ENCODE peak calls at places on chromosomes 3 and 15, in five cellular contexts. Y, J, C, G and L are unnamed samples.

GRCh38 chr3:122916084-122916483 is 111.5 kb downstream of the SEMA5B start:
- DNase-seq in C (no peak), Y (no peak), G (no peak), J (no peak), L (peak; percentile 27)

GRCh38 chr15:80403712-80404056 is 498 bp upstream of the ARNT2 start:
- DNase-seq in G (no peak), Y (no peak), C (peak; percentile 58), J (peak; percentile 14), L (no peak)

GRCh38 chr3:62329970-62330369 is 43.4 kb downstream of the FEZF2 start:
- DNase-seq in G (no peak), C (no peak), J (no peak), Y (no peak), L (no peak)

GRCh38 chr15:87661481-87661880 is 595.1 kb downstream of the NTRK3 start:
- DNase-seq in C (no peak), Y (no peak), G (no peak), J (no peak), L (no peak)

GRCh38 chr3:66898155-66898554 is 100.0 kb upstream of the KBTBD8 start:
- DNase-seq in J (no peak), C (no peak), Y (no peak), G (no peak), L (no peak)

GRCh38 chr3:38264307-38264706 is 1.3 kb upstream of the SLC22A13 start:
- DNase-seq in C (no peak), Y (no peak), J (no peak), G (no peak), L (no peak)

GRCh38 chr3:138799822-138800221 is 34.9 kb downstream of the PIK3CB start:
- DNase-seq in J (no peak), C (no peak), Y (no peak), G (no peak), L (no peak)

GRCh38 chr3:2078821-2079220 is 19.8 kb upstream of the CNTN4 start:
- DNase-seq in C (no peak), Y (no peak), G (no peak), J (no peak), L (no peak)

GRCh38 chr15:98155356-98155755 is 194.9 kb downstream of the ARRDC4 start:
- DNase-seq in J (no peak), C (no peak), Y (no peak), G (no peak), L (no peak)

GRCh38 chr3:11495948-11496557 is 147.7 kb downstream of the VGLL4 start:
- DNase-seq in Y (peak; percentile 54), C (no peak), G (no peak), J (no peak), L (no peak)

GRCh38 chr3:120160050-120160449 is 65.8 kb upstream of the GSK3B start:
- DNase-seq in Y (peak; percentile 99), G (peak; percentile 26), C (no peak), J (peak; percentile 24), L (peak; percentile 36)

GRCh38 chr3:169809230-169809795 is 3.4 kb upstream of the LRRIQ4 start:
- DNase-seq in J (no peak), C (no peak), Y (no peak), G (no peak), L (no peak)

GRCh38 chr3:194872669-194872977 is 186.9 kb downstream of the FAM43A start:
- DNase-seq in C (no peak), J (no peak), G (no peak), Y (no peak), L (no peak)

GRCh38 chr3:110495201-110495927 is 576.3 kb upstream of the NECTIN3 start:
- DNase-seq in C (no peak), G (no peak), Y (no peak), J (no peak), L (no peak)

GRCh38 chr15:101813803-101814534 is 2.0 kb downstream of the OR4F15 start:
- DNase-seq in J (no peak), C (no peak), Y (no peak), G (no peak), L (no peak)

GRCh38 chr3:194808709-194809108 is 123.0 kb downstream of the FAM43A start:
- DNase-seq in C (peak; percentile 13), Y (no peak), G (no peak), J (no peak), L (no peak)

GRCh38 chr15:88625943-88626741 is 5.0 kb downstream of the AEN start:
- DNase-seq in G (no peak), C (no peak), Y (no peak), J (no peak), L (no peak)

GRCh38 chr15:73631915-73632669 is 1.1 kb downstream of the NPTN start:
- DNase-seq in J (no peak), Y (peak; percentile 72), C (peak; percentile 50), G (peak; percentile 61), L (peak; percentile 79)

GRCh38 chr15:44968475-44968874 is 12.0 kb downstream of the TERB2 start:
- DNase-seq in Y (no peak), C (no peak), J (no peak), G (no peak), L (no peak)

GRCh38 chr3:114709102-114709501 is 415.3 kb downstream of the TIGIT start:
- DNase-seq in J (no peak), Y (peak; percentile 45), C (no peak), G (no peak), L (no peak)

GRCh38 chr15:76996526-76997401 is 1.8 kb downstream of the PSTPIP1 start:
- DNase-seq in G (peak; percentile 32), J (peak; percentile 46), C (no peak), Y (peak; percentile 57), L (peak; percentile 80)

GRCh38 chr3:143831208-143831607 is 17.1 kb downstream of the SLC9A9 start:
- DNase-seq in G (no peak), Y (peak; percentile 52), J (no peak), C (no peak), L (no peak)
- H3K4me3 ChIP-seq in G (no peak overlapping the region), Y (no peak overlapping the region), J (no peak overlapping the region), C (no peak overlapping the region), L (peak overlapping the region; percentile 16)

DNA sequence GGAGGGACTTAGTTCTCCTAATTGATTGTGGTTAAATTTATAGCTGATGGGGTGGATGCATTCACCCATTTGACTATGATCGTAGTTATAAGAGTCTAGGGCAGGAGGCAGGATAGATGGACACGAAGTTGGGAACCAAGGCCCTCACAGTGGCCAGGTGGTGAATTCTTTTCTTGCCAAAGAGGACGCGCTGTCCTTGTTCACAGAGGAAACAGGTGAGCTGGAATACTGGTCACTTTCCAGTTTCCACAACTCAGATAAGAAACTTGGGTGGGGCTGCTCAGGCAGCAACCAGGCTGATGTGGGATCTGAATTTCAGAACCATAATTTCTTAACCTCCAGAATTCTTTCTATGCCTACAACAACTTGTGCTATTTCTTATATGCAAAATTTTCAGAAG is 34.0 kb upstream of the ICE2 start:
- DNase-seq in C (no peak), J (no peak), G (no peak), Y (no peak), L (no peak)
- TF ChIP-seq CTCF in C (no peak), J (no peak), G (no peak), Y (no peak), L (no peak)

DNA sequence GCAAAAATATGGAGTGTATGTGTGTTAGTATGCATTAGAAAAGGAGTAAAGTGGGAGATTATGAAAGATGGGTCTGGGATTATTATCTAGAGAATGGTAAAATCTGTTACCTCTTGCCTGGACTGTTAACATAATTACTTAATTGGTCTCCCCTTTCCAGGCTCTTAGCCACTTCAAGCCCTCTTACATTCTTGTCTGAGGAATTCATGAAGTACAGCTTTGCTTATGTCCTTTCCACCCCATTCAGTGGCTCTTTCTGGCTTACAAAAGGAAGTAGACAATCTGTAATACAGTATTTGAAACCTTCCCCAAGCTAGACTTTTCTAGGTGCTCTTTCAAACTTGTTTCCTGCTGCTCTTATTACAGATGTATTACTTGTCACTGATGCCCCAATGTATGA is 129.8 kb downstream of the MBNL1 start:
- DNase-seq in Y (peak; percentile 26), J (no peak), C (no peak), G (no peak), L (no peak)
- H3K27ac ChIP-seq in Y (peak overlapping the region; percentile 66), J (peak overlapping the region; percentile 20), C (peak overlapping the region; percentile 55), G (no peak overlapping the region), L (peak overlapping the region; percentile 83)

GRCh38 chr3:48633743-48634142 is 1.5 kb downstream of the SLC26A6 start:
- DNase-seq in J (no peak), G (no peak), Y (no peak), C (no peak), L (no peak)
- H3K4me3 ChIP-seq in J (no peak overlapping the region), G (no peak overlapping the region), Y (no peak overlapping the region), C (no peak overlapping the region), L (peak overlapping the region; percentile 97)

GRCh38 chr3:16723994-16724393 is 118.8 kb upstream of the DAZL start:
- DNase-seq in C (no peak), G (no peak), Y (peak; percentile 51), J (no peak), L (no peak)
- TF ChIP-seq CTCF in C (no peak), G (no peak), Y (peak; percentile 36), J (no peak), L (no peak)

GRCh38 chr3:140204271-140204984 is 269.4 kb downstream of the CLSTN2 start:
- DNase-seq in Y (no peak), G (no peak), J (no peak), C (no peak), L (no peak)
- H3K27ac ChIP-seq in Y (no peak overlapping the region), G (no peak overlapping the region), J (no peak overlapping the region), C (no peak overlapping the region), L (no peak overlapping the region)

GRCh38 chr15:60480149-60480548 is 1.2 kb upstream of the ICE2 start:
- DNase-seq in Y (no peak), C (no peak), G (no peak), J (no peak), L (no peak)
- H3K4me3 ChIP-seq in Y (no peak overlapping the region), C (no peak overlapping the region), G (no peak overlapping the region), J (no peak overlapping the region), L (no peak overlapping the region)

DNA sequence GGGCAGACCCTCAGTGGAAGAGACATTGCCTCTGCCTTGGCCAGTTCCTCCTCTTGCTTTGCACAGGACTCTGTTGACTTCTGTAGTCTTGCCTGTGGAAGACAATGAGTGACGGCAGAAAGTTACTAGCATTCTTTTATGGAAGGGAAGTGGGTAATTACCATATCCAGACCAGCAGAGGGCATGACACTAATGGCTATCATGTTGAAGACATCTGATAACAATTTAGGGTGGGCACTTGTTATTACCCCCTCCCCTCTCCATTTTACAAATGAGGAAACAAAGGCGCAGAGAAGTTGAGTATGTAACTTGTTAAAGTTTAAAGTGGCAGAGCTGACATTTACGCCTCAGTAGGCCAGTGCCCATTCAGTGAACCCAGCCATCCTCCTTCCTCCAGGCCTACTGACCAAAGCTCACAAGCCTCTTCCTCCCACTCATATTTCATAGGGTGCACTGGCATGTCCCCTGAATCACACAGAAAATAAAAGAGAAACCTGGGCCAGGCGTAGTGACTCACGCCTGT is 48.2 kb upstream of the FMN1 start:
- DNase-seq in Y (peak; percentile 7), C (no peak), G (no peak), J (no peak), L (no peak)
- TF ChIP-seq CTCF in Y (peak; percentile 33), C (peak; percentile 41), G (no peak), J (peak; percentile 24), L (no peak)

GRCh38 chr3:128227507-128227906 is 74.2 kb downstream of the EEFSEC start:
- DNase-seq in G (no peak), J (no peak), Y (no peak), C (no peak), L (no peak)

GRCh38 chr3:128228366-128228910 is 75.2 kb downstream of the EEFSEC start:
- DNase-seq in Y (no peak), J (no peak), C (no peak), G (no peak), L (no peak)

GRCh38 chr3:128226794-128227399 is 73.6 kb downstream of the EEFSEC start:
- DNase-seq in J (peak; percentile 49), C (peak; percentile 51), G (peak; percentile 36), Y (peak; percentile 58), L (no peak)

GRCh38 chr3:128231596-128231995 is 78.3 kb downstream of the EEFSEC start:
- DNase-seq in C (no peak), J (no peak), Y (no peak), G (no peak), L (no peak)

GRCh38 chr3:128229077-128229837 is 76.0 kb downstream of the EEFSEC start:
- DNase-seq in C (no peak), J (no peak), Y (no peak), G (peak; percentile 36), L (no peak)
- H3K27ac ChIP-seq in C (no peak overlapping the region), J (no peak overlapping the region), Y (peak overlapping the region; percentile 43), G (peak overlapping the region; percentile 46), L (peak overlapping the region; percentile 77)